ENCODE peak calls at places on chromosomes 16 and 17, in nine cellular contexts. One of them, this sample, is unnamed.

GRCh38 chr17:38464723-38465419 is 36.6 kb downstream of the ARHGAP23 start:
- DNase-seq in D341Med: peak; percentile 78
- DNase-seq in A549: peak; percentile 81
- DNase-seq in G401: peak; percentile 86
- DNase-seq in fibroblast of mammary gland: peak; percentile 93
- DNase-seq in HFF-Myc: no peak
- DNase-seq in GM12892: no peak
- DNase-seq in mesenchymal stem cell: peak; percentile 93
- DNase-seq in SW 1271: no peak
- DNase-seq in this sample: peak; percentile 59

GRCh38 chr17:7836596-7837374 is 2.8 kb downstream of the KDM6B start:
- DNase-seq in G401: peak; percentile 84
- DNase-seq in A549: peak; percentile 98
- DNase-seq in fibroblast of mammary gland: peak; percentile 97
- DNase-seq in GM12892: no peak
- DNase-seq in HFF-Myc: peak; percentile 98
- DNase-seq in mesenchymal stem cell: peak; percentile 99
- DNase-seq in SW 1271: peak; percentile 90
- DNase-seq in D341Med: peak; percentile 64
- DNase-seq in this sample: no peak

GRCh38 chr17:17751489-17751995 is 70.3 kb downstream of the RAI1 start:
- DNase-seq in A549: no peak
- DNase-seq in fibroblast of mammary gland: no peak
- DNase-seq in GM12892: no peak
- DNase-seq in D341Med: no peak
- DNase-seq in mesenchymal stem cell: no peak
- DNase-seq in HFF-Myc: no peak
- DNase-seq in SW 1271: no peak
- DNase-seq in G401: no peak
- DNase-seq in this sample: no peak

GRCh38 chr16:53892155-53892554 is 188.2 kb downstream of the FTO start:
- DNase-seq in SW 1271: no peak
- DNase-seq in mesenchymal stem cell: peak; percentile 77
- DNase-seq in HFF-Myc: peak; percentile 43
- DNase-seq in G401: peak; percentile 92
- DNase-seq in A549: peak; percentile 62
- DNase-seq in fibroblast of mammary gland: peak; percentile 74
- DNase-seq in GM12892: no peak
- DNase-seq in D341Med: peak; percentile 60
- DNase-seq in this sample: peak; percentile 27

GRCh38 chr17:40178021-40178601 is 841 bp downstream of the RAPGEFL1 start:
- DNase-seq in D341Med: peak; percentile 50
- DNase-seq in GM12892: no peak
- DNase-seq in A549: no peak
- DNase-seq in G401: peak; percentile 22
- DNase-seq in fibroblast of mammary gland: no peak
- DNase-seq in SW 1271: no peak
- DNase-seq in mesenchymal stem cell: no peak
- DNase-seq in HFF-Myc: no peak
- DNase-seq in this sample: no peak

GRCh38 chr17:17737938-17738894 is 57.0 kb downstream of the RAI1 start:
- DNase-seq in GM12892: no peak
- DNase-seq in SW 1271: no peak
- DNase-seq in A549: peak; percentile 83
- DNase-seq in G401: no peak
- DNase-seq in fibroblast of mammary gland: no peak
- DNase-seq in HFF-Myc: no peak
- DNase-seq in mesenchymal stem cell: peak; percentile 40
- DNase-seq in D341Med: no peak
- DNase-seq in this sample: no peak

GRCh38 chr17:66548158-66548557 is 245.7 kb downstream of the PRKCA start:
- DNase-seq in SW 1271: no peak
- DNase-seq in GM12892: no peak
- DNase-seq in fibroblast of mammary gland: peak; percentile 55
- DNase-seq in G401: no peak
- DNase-seq in HFF-Myc: no peak
- DNase-seq in A549: no peak
- DNase-seq in mesenchymal stem cell: peak; percentile 40
- DNase-seq in D341Med: no peak
- DNase-seq in this sample: no peak

GRCh38 chr17:45247429-45248131 is 14.3 kb downstream of the SPATA32 start:
- DNase-seq in HFF-Myc: peak; percentile 48
- DNase-seq in mesenchymal stem cell: peak; percentile 91
- DNase-seq in GM12892: peak; percentile 100
- DNase-seq in G401: peak; percentile 91
- DNase-seq in fibroblast of mammary gland: peak; percentile 77
- DNase-seq in A549: peak; percentile 99
- DNase-seq in D341Med: peak; percentile 100
- DNase-seq in SW 1271: peak; percentile 93
- DNase-seq in this sample: no peak

GRCh38 chr17:49925916-49926315 is 43.1 kb upstream of the DLX4 start:
- DNase-seq in G401: no peak
- DNase-seq in mesenchymal stem cell: no peak
- DNase-seq in D341Med: no peak
- DNase-seq in SW 1271: no peak
- DNase-seq in fibroblast of mammary gland: peak; percentile 53
- DNase-seq in HFF-Myc: no peak
- DNase-seq in A549: no peak
- DNase-seq in GM12892: no peak
- DNase-seq in this sample: no peak

GRCh38 chr16:87780385-87780989 is 14.7 kb upstream of the KLHDC4 start:
- DNase-seq in HFF-Myc: no peak
- DNase-seq in G401: no peak
- DNase-seq in SW 1271: no peak
- DNase-seq in fibroblast of mammary gland: peak; percentile 40
- DNase-seq in A549: no peak
- DNase-seq in D341Med: no peak
- DNase-seq in GM12892: no peak
- DNase-seq in mesenchymal stem cell: no peak
- DNase-seq in this sample: no peak

GRCh38 chr16:19601083-19601976 is 45.8 kb downstream of the VPS35L start:
- DNase-seq in SW 1271: no peak
- DNase-seq in D341Med: peak; percentile 59
- DNase-seq in GM12892: no peak
- DNase-seq in G401: peak; percentile 71
- DNase-seq in HFF-Myc: no peak
- DNase-seq in fibroblast of mammary gland: peak; percentile 46
- DNase-seq in A549: peak; percentile 42
- DNase-seq in mesenchymal stem cell: peak; percentile 47
- DNase-seq in this sample: no peak

GRCh38 chr17:27770877-27771276 is 29.5 kb downstream of the NOS2 start:
- DNase-seq in fibroblast of mammary gland: no peak
- DNase-seq in G401: no peak
- DNase-seq in mesenchymal stem cell: no peak
- DNase-seq in SW 1271: no peak
- DNase-seq in D341Med: no peak
- DNase-seq in A549: no peak
- DNase-seq in GM12892: no peak
- DNase-seq in HFF-Myc: no peak
- DNase-seq in this sample: no peak

GRCh38 chr17:69809331-69809730 is 265.7 kb upstream of the KCNJ16 start:
- DNase-seq in D341Med: no peak
- DNase-seq in GM12892: no peak
- DNase-seq in mesenchymal stem cell: peak; percentile 14
- DNase-seq in G401: no peak
- DNase-seq in fibroblast of mammary gland: no peak
- DNase-seq in SW 1271: no peak
- DNase-seq in HFF-Myc: no peak
- DNase-seq in A549: no peak
- DNase-seq in this sample: no peak

GRCh38 chr16:11245988-11246387 is 10.0 kb downstream of the SOCS1 start:
- DNase-seq in mesenchymal stem cell: no peak
- DNase-seq in SW 1271: no peak
- DNase-seq in G401: no peak
- DNase-seq in fibroblast of mammary gland: no peak
- DNase-seq in A549: no peak
- DNase-seq in D341Med: no peak
- DNase-seq in HFF-Myc: no peak
- DNase-seq in GM12892: no peak
- DNase-seq in this sample: no peak

GRCh38 chr17:18037482-18037881 is 1.5 kb downstream of the ATPAF2 start:
- DNase-seq in HFF-Myc: no peak
- DNase-seq in D341Med: no peak
- DNase-seq in mesenchymal stem cell: no peak
- DNase-seq in SW 1271: no peak
- DNase-seq in fibroblast of mammary gland: no peak
- DNase-seq in G401: no peak
- DNase-seq in GM12892: no peak
- DNase-seq in A549: no peak
- DNase-seq in this sample: no peak

GRCh38 chr17:47820023-47820789 is 1.4 kb downstream of the OSBPL7 start:
- DNase-seq in HFF-Myc: no peak
- DNase-seq in A549: peak; percentile 25
- DNase-seq in G401: no peak
- DNase-seq in mesenchymal stem cell: no peak
- DNase-seq in GM12892: no peak
- DNase-seq in fibroblast of mammary gland: no peak
- DNase-seq in SW 1271: no peak
- DNase-seq in D341Med: no peak
- DNase-seq in this sample: no peak

GRCh38 chr17:4980644-4981216 is 6.7 kb downstream of the CAMTA2 start:
- DNase-seq in fibroblast of mammary gland: peak; percentile 52
- DNase-seq in HFF-Myc: no peak
- DNase-seq in D341Med: peak; percentile 47
- DNase-seq in GM12892: peak; percentile 57
- DNase-seq in G401: peak; percentile 56
- DNase-seq in SW 1271: no peak
- DNase-seq in mesenchymal stem cell: peak; percentile 64
- DNase-seq in A549: peak; percentile 65
- DNase-seq in this sample: no peak

GRCh38 chr17:38898812-38899348 is 26.5 kb upstream of the LASP1NB start:
- DNase-seq in mesenchymal stem cell: no peak
- DNase-seq in D341Med: no peak
- DNase-seq in G401: no peak
- DNase-seq in SW 1271: no peak
- DNase-seq in HFF-Myc: no peak
- DNase-seq in fibroblast of mammary gland: peak; percentile 53
- DNase-seq in A549: no peak
- DNase-seq in GM12892: peak; percentile 97
- DNase-seq in this sample: no peak

GRCh38 chr17:4161179-4161559 is 18.2 kb downstream of the CYB5D2 start:
- DNase-seq in G401: no peak
- DNase-seq in SW 1271: no peak
- DNase-seq in A549: peak; percentile 90
- DNase-seq in GM12892: no peak
- DNase-seq in mesenchymal stem cell: peak; percentile 94
- DNase-seq in HFF-Myc: peak; percentile 75
- DNase-seq in D341Med: no peak
- DNase-seq in fibroblast of mammary gland: peak; percentile 92
- DNase-seq in this sample: peak; percentile 61

GRCh38 chr16:2592786-2593185 is 55.0 kb downstream of the PDPK1 start:
- DNase-seq in GM12892: no peak
- DNase-seq in D341Med: no peak
- DNase-seq in HFF-Myc: no peak
- DNase-seq in SW 1271: no peak
- DNase-seq in mesenchymal stem cell: no peak
- DNase-seq in fibroblast of mammary gland: no peak
- DNase-seq in A549: no peak
- DNase-seq in G401: peak; percentile 51
- DNase-seq in this sample: no peak

GRCh38 chr17:75412455-75413317 is 7.2 kb upstream of the GRB2 start:
- DNase-seq in GM12892: peak; percentile 54
- DNase-seq in SW 1271: no peak
- DNase-seq in HFF-Myc: peak; percentile 36
- DNase-seq in A549: peak; percentile 75
- DNase-seq in mesenchymal stem cell: peak; percentile 81
- DNase-seq in D341Med: peak; percentile 85
- DNase-seq in fibroblast of mammary gland: peak; percentile 67
- DNase-seq in G401: peak; percentile 67
- DNase-seq in this sample: no peak

GRCh38 chr17:31425646-31426045 is 34.2 kb downstream of the RAB11FIP4 start:
- DNase-seq in SW 1271: no peak
- DNase-seq in HFF-Myc: no peak
- DNase-seq in fibroblast of mammary gland: no peak
- DNase-seq in D341Med: peak; percentile 81
- DNase-seq in A549: no peak
- DNase-seq in G401: no peak
- DNase-seq in GM12892: no peak
- DNase-seq in mesenchymal stem cell: no peak
- DNase-seq in this sample: no peak

GRCh38 chr17:76547183-76547641 is 7.4 kb downstream of the PRCD start:
- DNase-seq in fibroblast of mammary gland: peak; percentile 90
- DNase-seq in D341Med: peak; percentile 86
- DNase-seq in GM12892: peak; percentile 59
- DNase-seq in HFF-Myc: no peak
- DNase-seq in A549: peak; percentile 74
- DNase-seq in G401: peak; percentile 75
- DNase-seq in SW 1271: no peak
- DNase-seq in mesenchymal stem cell: peak; percentile 80
- DNase-seq in this sample: no peak

GRCh38 chr16:53507464-53508180 is 4.6 kb upstream of the AKTIP start:
- DNase-seq in A549: no peak
- DNase-seq in mesenchymal stem cell: no peak
- DNase-seq in D341Med: no peak
- DNase-seq in HFF-Myc: no peak
- DNase-seq in GM12892: no peak
- DNase-seq in G401: no peak
- DNase-seq in fibroblast of mammary gland: peak; percentile 30
- DNase-seq in SW 1271: no peak
- DNase-seq in this sample: no peak

GRCh38 chr16:17173134-17173729 is 297.5 kb downstream of the XYLT1 start:
- DNase-seq in G401: no peak
- DNase-seq in D341Med: no peak
- DNase-seq in fibroblast of mammary gland: peak; percentile 87
- DNase-seq in GM12892: no peak
- DNase-seq in mesenchymal stem cell: no peak
- DNase-seq in SW 1271: no peak
- DNase-seq in A549: no peak
- DNase-seq in HFF-Myc: no peak
- DNase-seq in this sample: no peak

GRCh38 chr16:13521356-13521755 is 398.6 kb upstream of the ERCC4 start:
- DNase-seq in SW 1271: no peak
- DNase-seq in mesenchymal stem cell: no peak
- DNase-seq in fibroblast of mammary gland: no peak
- DNase-seq in HFF-Myc: no peak
- DNase-seq in GM12892: no peak
- DNase-seq in A549: no peak
- DNase-seq in D341Med: no peak
- DNase-seq in G401: no peak
- DNase-seq in this sample: no peak

GRCh38 chr16:16107839-16108238 is 115.5 kb downstream of the ABCC6 start:
- DNase-seq in mesenchymal stem cell: no peak
- DNase-seq in GM12892: no peak
- DNase-seq in SW 1271: no peak
- DNase-seq in G401: no peak
- DNase-seq in HFF-Myc: no peak
- DNase-seq in fibroblast of mammary gland: no peak
- DNase-seq in A549: no peak
- DNase-seq in D341Med: no peak
- DNase-seq in this sample: no peak

GRCh38 chr17:81282141-81282540 is 13.0 kb downstream of the SLC38A10 start:
- DNase-seq in D341Med: no peak
- DNase-seq in A549: no peak
- DNase-seq in fibroblast of mammary gland: no peak
- DNase-seq in mesenchymal stem cell: no peak
- DNase-seq in G401: no peak
- DNase-seq in GM12892: no peak
- DNase-seq in HFF-Myc: no peak
- DNase-seq in SW 1271: no peak
- DNase-seq in this sample: no peak

This sample was measured in non-pigmented ciliary epithelial cell.